ENCODE peak calls at places on chromosomes 6 and 20, in six cellular contexts. One of them, this sample, is unnamed.
A peak's percentile ranks its signal among the peaks of the same experiment; 100 is the strongest.

GRCh38 chr6:54992789-54993188 is 146.2 kb downstream of the FAM83B start:
- DNase-seq in GM23248: peak; percentile 14
- DNase-seq in KG1: no peak
- DNase-seq in GM18507: no peak
- DNase-seq in tibial artery: no peak
- DNase-seq in C1 segment of cervical spinal cord: no peak
- DNase-seq in this sample: no peak

GRCh38 chr6:143759666-143760065 is 81.9 kb downstream of the PHACTR2 start:
- DNase-seq in GM23248: peak; percentile 60
- DNase-seq in KG1: peak; percentile 3
- DNase-seq in GM18507: no peak
- DNase-seq in tibial artery: no peak
- DNase-seq in C1 segment of cervical spinal cord: no peak
- DNase-seq in this sample: no peak

GRCh38 chr20:16423311-16424212 is 149.7 kb downstream of the KIF16B start:
- DNase-seq in GM23248: no peak
- DNase-seq in KG1: no peak
- DNase-seq in GM18507: no peak
- DNase-seq in tibial artery: no peak
- DNase-seq in C1 segment of cervical spinal cord: no peak
- DNase-seq in this sample: no peak

GRCh38 chr6:89148016-89148750 is 2.3 kb downstream of the PM20D2 start:
- DNase-seq in GM23248: peak; percentile 36
- DNase-seq in KG1: no peak
- DNase-seq in GM18507: no peak
- DNase-seq in tibial artery: no peak
- DNase-seq in C1 segment of cervical spinal cord: no peak
- DNase-seq in this sample: no peak

GRCh38 chr6:75946146-75946831 is 126.2 kb downstream of the IMPG1 start:
- DNase-seq in GM23248: no peak
- DNase-seq in KG1: no peak
- DNase-seq in GM18507: no peak
- DNase-seq in tibial artery: no peak
- DNase-seq in C1 segment of cervical spinal cord: no peak
- DNase-seq in this sample: no peak

GRCh38 chr20:3068075-3068474 is 3.3 kb upstream of the OXT start:
- DNase-seq in GM23248: no peak
- DNase-seq in KG1: no peak
- DNase-seq in GM18507: no peak
- DNase-seq in tibial artery: no peak
- DNase-seq in C1 segment of cervical spinal cord: no peak
- DNase-seq in this sample: no peak

GRCh38 chr6:106974999-106975698 is 620 bp upstream of the CD24 start:
- DNase-seq in GM23248: peak; percentile 36
- DNase-seq in KG1: no peak
- DNase-seq in GM18507: no peak
- DNase-seq in tibial artery: peak; percentile 63
- DNase-seq in C1 segment of cervical spinal cord: no peak
- DNase-seq in this sample: peak; percentile 47

GRCh38 chr6:88813045-88813444 is 150.4 kb downstream of the RNGTT start:
- DNase-seq in GM23248: no peak
- DNase-seq in KG1: no peak
- DNase-seq in GM18507: no peak
- DNase-seq in tibial artery: no peak
- DNase-seq in C1 segment of cervical spinal cord: no peak
- DNase-seq in this sample: no peak

GRCh38 chr6:43630980-43631619 is 2.0 kb upstream of the GTPBP2 start:
- DNase-seq in GM23248: no peak
- DNase-seq in KG1: no peak
- DNase-seq in GM18507: no peak
- DNase-seq in tibial artery: no peak
- DNase-seq in C1 segment of cervical spinal cord: peak; percentile 26
- DNase-seq in this sample: no peak

GRCh38 chr6:100217641-100218040 is 223.6 kb upstream of the MCHR2 start:
- DNase-seq in GM23248: peak; percentile 27
- DNase-seq in KG1: no peak
- DNase-seq in GM18507: no peak
- DNase-seq in tibial artery: no peak
- DNase-seq in C1 segment of cervical spinal cord: no peak
- DNase-seq in this sample: no peak

This sample was measured in HuH-7.5.